ENCODE peak calls at places on chromosomes 11 and 22, in eight cellular contexts. One of them, this sample, is unnamed.

GRCh38 chr11:112783945-112784322 is 177.3 kb upstream of the NCAM1 start:
- DNase-seq in stimulated activated CD8-positive, alpha-beta memory T cell treated with anti-CD3 and anti-CD28 coated beads, Interleukin-7, amount 100 ng/mL, for 1 hour: no peak
- DNase-seq in HFF-Myc: no peak
- DNase-seq in H54: no peak
- DNase-seq in NAMALWA: no peak
- DNase-seq in activated naive CD8-positive, alpha-beta T cell treated with anti-CD3 and anti-CD28 coated beads, Interleukin-2, amount 50 U/mL, for 24 hours: no peak
- DNase-seq in stimulated activated CD4-positive, alpha-beta T cell treated with anti-CD3 and anti-CD28 coated beads, Interleukin-15, amount 100 ng/mL, for 1 hour: no peak
- DNase-seq in NCI-H1105 treated with DMSO at 0.1 percent for 48 hours: no peak
- DNase-seq in this sample: no peak

GRCh38 chr11:112655386-112655785 is 305.8 kb upstream of the NCAM1 start:
- DNase-seq in stimulated activated CD4-positive, alpha-beta T cell treated with anti-CD3 and anti-CD28 coated beads, Interleukin-15, amount 100 ng/mL, for 1 hour: no peak
- DNase-seq in H54: no peak
- DNase-seq in HFF-Myc: peak; percentile 15
- DNase-seq in activated naive CD8-positive, alpha-beta T cell treated with anti-CD3 and anti-CD28 coated beads, Interleukin-2, amount 50 U/mL, for 24 hours: no peak
- DNase-seq in stimulated activated CD8-positive, alpha-beta memory T cell treated with anti-CD3 and anti-CD28 coated beads, Interleukin-7, amount 100 ng/mL, for 1 hour: no peak
- DNase-seq in NAMALWA: no peak
- DNase-seq in NCI-H1105 treated with DMSO at 0.1 percent for 48 hours: peak; percentile 10
- DNase-seq in this sample: no peak

GRCh38 chr22:49052560-49052959 is 775.1 kb downstream of the BRD1 start:
- DNase-seq in NAMALWA: no peak
- DNase-seq in stimulated activated CD4-positive, alpha-beta T cell treated with anti-CD3 and anti-CD28 coated beads, Interleukin-15, amount 100 ng/mL, for 1 hour: no peak
- DNase-seq in H54: no peak
- DNase-seq in stimulated activated CD8-positive, alpha-beta memory T cell treated with anti-CD3 and anti-CD28 coated beads, Interleukin-7, amount 100 ng/mL, for 1 hour: no peak
- DNase-seq in HFF-Myc: no peak
- DNase-seq in NCI-H1105 treated with DMSO at 0.1 percent for 48 hours: no peak
- DNase-seq in activated naive CD8-positive, alpha-beta T cell treated with anti-CD3 and anti-CD28 coated beads, Interleukin-2, amount 50 U/mL, for 24 hours: no peak
- DNase-seq in this sample: no peak

GRCh38 chr22:45784357-45785277 is 113.0 kb downstream of the ATXN10 start:
- DNase-seq in activated naive CD8-positive, alpha-beta T cell treated with anti-CD3 and anti-CD28 coated beads, Interleukin-2, amount 50 U/mL, for 24 hours: no peak
- DNase-seq in HFF-Myc: no peak
- DNase-seq in NCI-H1105 treated with DMSO at 0.1 percent for 48 hours: no peak
- DNase-seq in H54: no peak
- DNase-seq in stimulated activated CD4-positive, alpha-beta T cell treated with anti-CD3 and anti-CD28 coated beads, Interleukin-15, amount 100 ng/mL, for 1 hour: no peak
- DNase-seq in stimulated activated CD8-positive, alpha-beta memory T cell treated with anti-CD3 and anti-CD28 coated beads, Interleukin-7, amount 100 ng/mL, for 1 hour: no peak
- DNase-seq in NAMALWA: peak; percentile 56
- DNase-seq in this sample: no peak

GRCh38 chr11:125285844-125286243 is 121.3 kb downstream of the PKNOX2 start:
- DNase-seq in stimulated activated CD4-positive, alpha-beta T cell treated with anti-CD3 and anti-CD28 coated beads, Interleukin-15, amount 100 ng/mL, for 1 hour: no peak
- DNase-seq in NAMALWA: no peak
- DNase-seq in activated naive CD8-positive, alpha-beta T cell treated with anti-CD3 and anti-CD28 coated beads, Interleukin-2, amount 50 U/mL, for 24 hours: no peak
- DNase-seq in HFF-Myc: no peak
- DNase-seq in stimulated activated CD8-positive, alpha-beta memory T cell treated with anti-CD3 and anti-CD28 coated beads, Interleukin-7, amount 100 ng/mL, for 1 hour: no peak
- DNase-seq in NCI-H1105 treated with DMSO at 0.1 percent for 48 hours: no peak
- DNase-seq in H54: no peak
- DNase-seq in this sample: no peak

GRCh38 chr22:28711341-28711740 is 30.3 kb downstream of the CHEK2 start:
- DNase-seq in stimulated activated CD4-positive, alpha-beta T cell treated with anti-CD3 and anti-CD28 coated beads, Interleukin-15, amount 100 ng/mL, for 1 hour: no peak
- DNase-seq in NCI-H1105 treated with DMSO at 0.1 percent for 48 hours: no peak
- DNase-seq in HFF-Myc: no peak
- DNase-seq in H54: no peak
- DNase-seq in activated naive CD8-positive, alpha-beta T cell treated with anti-CD3 and anti-CD28 coated beads, Interleukin-2, amount 50 U/mL, for 24 hours: no peak
- DNase-seq in NAMALWA: no peak
- DNase-seq in stimulated activated CD8-positive, alpha-beta memory T cell treated with anti-CD3 and anti-CD28 coated beads, Interleukin-7, amount 100 ng/mL, for 1 hour: no peak
- DNase-seq in this sample: no peak

GRCh38 chr22:45211848-45212247 is 28.8 kb downstream of the KIAA0930 start:
- DNase-seq in activated naive CD8-positive, alpha-beta T cell treated with anti-CD3 and anti-CD28 coated beads, Interleukin-2, amount 50 U/mL, for 24 hours: no peak
- DNase-seq in stimulated activated CD8-positive, alpha-beta memory T cell treated with anti-CD3 and anti-CD28 coated beads, Interleukin-7, amount 100 ng/mL, for 1 hour: no peak
- DNase-seq in NCI-H1105 treated with DMSO at 0.1 percent for 48 hours: no peak
- DNase-seq in H54: peak; percentile 37
- DNase-seq in HFF-Myc: no peak
- DNase-seq in stimulated activated CD4-positive, alpha-beta T cell treated with anti-CD3 and anti-CD28 coated beads, Interleukin-15, amount 100 ng/mL, for 1 hour: no peak
- DNase-seq in NAMALWA: no peak
- DNase-seq in this sample: no peak

GRCh38 chr11:73259406-73260126 is 12.6 kb upstream of the P2RY6 start:
- DNase-seq in NAMALWA: no peak
- DNase-seq in NCI-H1105 treated with DMSO at 0.1 percent for 48 hours: no peak
- DNase-seq in activated naive CD8-positive, alpha-beta T cell treated with anti-CD3 and anti-CD28 coated beads, Interleukin-2, amount 50 U/mL, for 24 hours: no peak
- DNase-seq in HFF-Myc: no peak
- DNase-seq in H54: no peak
- DNase-seq in stimulated activated CD4-positive, alpha-beta T cell treated with anti-CD3 and anti-CD28 coated beads, Interleukin-15, amount 100 ng/mL, for 1 hour: no peak
- DNase-seq in stimulated activated CD8-positive, alpha-beta memory T cell treated with anti-CD3 and anti-CD28 coated beads, Interleukin-7, amount 100 ng/mL, for 1 hour: no peak
- DNase-seq in this sample: no peak

GRCh38 chr22:45919504-45920286 is 57.3 kb downstream of the WNT7B start:
- DNase-seq in stimulated activated CD8-positive, alpha-beta memory T cell treated with anti-CD3 and anti-CD28 coated beads, Interleukin-7, amount 100 ng/mL, for 1 hour: no peak
- DNase-seq in H54: no peak
- DNase-seq in activated naive CD8-positive, alpha-beta T cell treated with anti-CD3 and anti-CD28 coated beads, Interleukin-2, amount 50 U/mL, for 24 hours: no peak
- DNase-seq in stimulated activated CD4-positive, alpha-beta T cell treated with anti-CD3 and anti-CD28 coated beads, Interleukin-15, amount 100 ng/mL, for 1 hour: no peak
- DNase-seq in NAMALWA: no peak
- DNase-seq in NCI-H1105 treated with DMSO at 0.1 percent for 48 hours: no peak
- DNase-seq in HFF-Myc: no peak
- DNase-seq in this sample: no peak

GRCh38 chr11:72626637-72626936 is 47.6 kb downstream of the PDE2A start:
- DNase-seq in stimulated activated CD8-positive, alpha-beta memory T cell treated with anti-CD3 and anti-CD28 coated beads, Interleukin-7, amount 100 ng/mL, for 1 hour: no peak
- DNase-seq in HFF-Myc: no peak
- DNase-seq in H54: no peak
- DNase-seq in NAMALWA: no peak
- DNase-seq in NCI-H1105 treated with DMSO at 0.1 percent for 48 hours: no peak
- DNase-seq in activated naive CD8-positive, alpha-beta T cell treated with anti-CD3 and anti-CD28 coated beads, Interleukin-2, amount 50 U/mL, for 24 hours: no peak
- DNase-seq in stimulated activated CD4-positive, alpha-beta T cell treated with anti-CD3 and anti-CD28 coated beads, Interleukin-15, amount 100 ng/mL, for 1 hour: no peak
- DNase-seq in this sample: no peak

GRCh38 chr11:65650547-65651338 is 12.0 kb downstream of the RELA start:
- DNase-seq in NCI-H1105 treated with DMSO at 0.1 percent for 48 hours: no peak
- DNase-seq in stimulated activated CD4-positive, alpha-beta T cell treated with anti-CD3 and anti-CD28 coated beads, Interleukin-15, amount 100 ng/mL, for 1 hour: no peak
- DNase-seq in stimulated activated CD8-positive, alpha-beta memory T cell treated with anti-CD3 and anti-CD28 coated beads, Interleukin-7, amount 100 ng/mL, for 1 hour: no peak
- DNase-seq in H54: no peak
- DNase-seq in NAMALWA: no peak
- DNase-seq in HFF-Myc: no peak
- DNase-seq in activated naive CD8-positive, alpha-beta T cell treated with anti-CD3 and anti-CD28 coated beads, Interleukin-2, amount 50 U/mL, for 24 hours: no peak
- DNase-seq in this sample: no peak

GRCh38 chr11:117908261-117908895 is 20.8 kb downstream of the TMPRSS13 start:
- DNase-seq in H54: no peak
- DNase-seq in HFF-Myc: no peak
- DNase-seq in stimulated activated CD8-positive, alpha-beta memory T cell treated with anti-CD3 and anti-CD28 coated beads, Interleukin-7, amount 100 ng/mL, for 1 hour: no peak
- DNase-seq in stimulated activated CD4-positive, alpha-beta T cell treated with anti-CD3 and anti-CD28 coated beads, Interleukin-15, amount 100 ng/mL, for 1 hour: no peak
- DNase-seq in NCI-H1105 treated with DMSO at 0.1 percent for 48 hours: no peak
- DNase-seq in activated naive CD8-positive, alpha-beta T cell treated with anti-CD3 and anti-CD28 coated beads, Interleukin-2, amount 50 U/mL, for 24 hours: no peak
- DNase-seq in NAMALWA: no peak
- DNase-seq in this sample: no peak

GRCh38 chr11:32137263-32137662 is 46.4 kb downstream of the RCN1 start:
- DNase-seq in NCI-H1105 treated with DMSO at 0.1 percent for 48 hours: no peak
- DNase-seq in activated naive CD8-positive, alpha-beta T cell treated with anti-CD3 and anti-CD28 coated beads, Interleukin-2, amount 50 U/mL, for 24 hours: no peak
- DNase-seq in stimulated activated CD4-positive, alpha-beta T cell treated with anti-CD3 and anti-CD28 coated beads, Interleukin-15, amount 100 ng/mL, for 1 hour: no peak
- DNase-seq in NAMALWA: no peak
- DNase-seq in HFF-Myc: peak; percentile 40
- DNase-seq in H54: peak; percentile 59
- DNase-seq in stimulated activated CD8-positive, alpha-beta memory T cell treated with anti-CD3 and anti-CD28 coated beads, Interleukin-7, amount 100 ng/mL, for 1 hour: no peak
- DNase-seq in this sample: peak; percentile 86

GRCh38 chr11:115298613-115299012 is 205.6 kb downstream of the CADM1 start:
- DNase-seq in H54: no peak
- DNase-seq in NAMALWA: no peak
- DNase-seq in stimulated activated CD8-positive, alpha-beta memory T cell treated with anti-CD3 and anti-CD28 coated beads, Interleukin-7, amount 100 ng/mL, for 1 hour: no peak
- DNase-seq in stimulated activated CD4-positive, alpha-beta T cell treated with anti-CD3 and anti-CD28 coated beads, Interleukin-15, amount 100 ng/mL, for 1 hour: no peak
- DNase-seq in HFF-Myc: no peak
- DNase-seq in activated naive CD8-positive, alpha-beta T cell treated with anti-CD3 and anti-CD28 coated beads, Interleukin-2, amount 50 U/mL, for 24 hours: no peak
- DNase-seq in NCI-H1105 treated with DMSO at 0.1 percent for 48 hours: peak; percentile 56
- DNase-seq in this sample: no peak

GRCh38 chr11:102592634-102593581 is 32.2 kb downstream of the MMP20 start:
- DNase-seq in NAMALWA: peak; percentile 60
- DNase-seq in activated naive CD8-positive, alpha-beta T cell treated with anti-CD3 and anti-CD28 coated beads, Interleukin-2, amount 50 U/mL, for 24 hours: no peak
- DNase-seq in stimulated activated CD4-positive, alpha-beta T cell treated with anti-CD3 and anti-CD28 coated beads, Interleukin-15, amount 100 ng/mL, for 1 hour: no peak
- DNase-seq in HFF-Myc: no peak
- DNase-seq in H54: no peak
- DNase-seq in NCI-H1105 treated with DMSO at 0.1 percent for 48 hours: no peak
- DNase-seq in stimulated activated CD8-positive, alpha-beta memory T cell treated with anti-CD3 and anti-CD28 coated beads, Interleukin-7, amount 100 ng/mL, for 1 hour: no peak
- DNase-seq in this sample: no peak

GRCh38 chr11:6556139-6556949 is 47.1 kb downstream of the RRP8 start:
- DNase-seq in activated naive CD8-positive, alpha-beta T cell treated with anti-CD3 and anti-CD28 coated beads, Interleukin-2, amount 50 U/mL, for 24 hours: no peak
- DNase-seq in H54: no peak
- DNase-seq in HFF-Myc: no peak
- DNase-seq in stimulated activated CD4-positive, alpha-beta T cell treated with anti-CD3 and anti-CD28 coated beads, Interleukin-15, amount 100 ng/mL, for 1 hour: no peak
- DNase-seq in NAMALWA: no peak
- DNase-seq in NCI-H1105 treated with DMSO at 0.1 percent for 48 hours: no peak
- DNase-seq in stimulated activated CD8-positive, alpha-beta memory T cell treated with anti-CD3 and anti-CD28 coated beads, Interleukin-7, amount 100 ng/mL, for 1 hour: no peak
- DNase-seq in this sample: no peak

GRCh38 chr11:32884770-32885384 is 7.7 kb upstream of the QSER1 start:
- DNase-seq in NCI-H1105 treated with DMSO at 0.1 percent for 48 hours: no peak
- DNase-seq in stimulated activated CD4-positive, alpha-beta T cell treated with anti-CD3 and anti-CD28 coated beads, Interleukin-15, amount 100 ng/mL, for 1 hour: no peak
- DNase-seq in NAMALWA: peak; percentile 42
- DNase-seq in activated naive CD8-positive, alpha-beta T cell treated with anti-CD3 and anti-CD28 coated beads, Interleukin-2, amount 50 U/mL, for 24 hours: no peak
- DNase-seq in HFF-Myc: no peak
- DNase-seq in stimulated activated CD8-positive, alpha-beta memory T cell treated with anti-CD3 and anti-CD28 coated beads, Interleukin-7, amount 100 ng/mL, for 1 hour: no peak
- DNase-seq in H54: no peak
- DNase-seq in this sample: no peak

GRCh38 chr22:46047226-46047625 is 70.3 kb upstream of the WNT7B start:
- DNase-seq in NCI-H1105 treated with DMSO at 0.1 percent for 48 hours: no peak
- DNase-seq in stimulated activated CD4-positive, alpha-beta T cell treated with anti-CD3 and anti-CD28 coated beads, Interleukin-15, amount 100 ng/mL, for 1 hour: no peak
- DNase-seq in stimulated activated CD8-positive, alpha-beta memory T cell treated with anti-CD3 and anti-CD28 coated beads, Interleukin-7, amount 100 ng/mL, for 1 hour: no peak
- DNase-seq in activated naive CD8-positive, alpha-beta T cell treated with anti-CD3 and anti-CD28 coated beads, Interleukin-2, amount 50 U/mL, for 24 hours: no peak
- DNase-seq in HFF-Myc: no peak
- DNase-seq in H54: no peak
- DNase-seq in NAMALWA: no peak
- DNase-seq in this sample: no peak

GRCh38 chr11:72423840-72424239 is 10.5 kb downstream of the CLPB start:
- DNase-seq in NAMALWA: no peak
- DNase-seq in stimulated activated CD8-positive, alpha-beta memory T cell treated with anti-CD3 and anti-CD28 coated beads, Interleukin-7, amount 100 ng/mL, for 1 hour: no peak
- DNase-seq in activated naive CD8-positive, alpha-beta T cell treated with anti-CD3 and anti-CD28 coated beads, Interleukin-2, amount 50 U/mL, for 24 hours: no peak
- DNase-seq in NCI-H1105 treated with DMSO at 0.1 percent for 48 hours: no peak
- DNase-seq in HFF-Myc: no peak
- DNase-seq in stimulated activated CD4-positive, alpha-beta T cell treated with anti-CD3 and anti-CD28 coated beads, Interleukin-15, amount 100 ng/mL, for 1 hour: no peak
- DNase-seq in H54: no peak
- DNase-seq in this sample: no peak

GRCh38 chr11:126265801-126266200 is 2.9 kb downstream of the SRPRA start:
- DNase-seq in stimulated activated CD4-positive, alpha-beta T cell treated with anti-CD3 and anti-CD28 coated beads, Interleukin-15, amount 100 ng/mL, for 1 hour: no peak
- DNase-seq in NCI-H1105 treated with DMSO at 0.1 percent for 48 hours: no peak
- DNase-seq in H54: no peak
- DNase-seq in NAMALWA: peak; percentile 31
- DNase-seq in stimulated activated CD8-positive, alpha-beta memory T cell treated with anti-CD3 and anti-CD28 coated beads, Interleukin-7, amount 100 ng/mL, for 1 hour: no peak
- DNase-seq in HFF-Myc: no peak
- DNase-seq in activated naive CD8-positive, alpha-beta T cell treated with anti-CD3 and anti-CD28 coated beads, Interleukin-2, amount 50 U/mL, for 24 hours: no peak
- DNase-seq in this sample: no peak

GRCh38 chr11:45671246-45672171 is 6.1 kb upstream of the CHST1 start:
- DNase-seq in activated naive CD8-positive, alpha-beta T cell treated with anti-CD3 and anti-CD28 coated beads, Interleukin-2, amount 50 U/mL, for 24 hours: no peak
- DNase-seq in stimulated activated CD8-positive, alpha-beta memory T cell treated with anti-CD3 and anti-CD28 coated beads, Interleukin-7, amount 100 ng/mL, for 1 hour: no peak
- DNase-seq in NCI-H1105 treated with DMSO at 0.1 percent for 48 hours: no peak
- DNase-seq in stimulated activated CD4-positive, alpha-beta T cell treated with anti-CD3 and anti-CD28 coated beads, Interleukin-15, amount 100 ng/mL, for 1 hour: no peak
- DNase-seq in H54: no peak
- DNase-seq in NAMALWA: no peak
- DNase-seq in HFF-Myc: no peak
- DNase-seq in this sample: no peak

GRCh38 chr11:12540075-12540685 is 134.0 kb upstream of the TEAD1 start:
- DNase-seq in stimulated activated CD8-positive, alpha-beta memory T cell treated with anti-CD3 and anti-CD28 coated beads, Interleukin-7, amount 100 ng/mL, for 1 hour: no peak
- DNase-seq in NAMALWA: no peak
- DNase-seq in H54: peak; percentile 20
- DNase-seq in HFF-Myc: no peak
- DNase-seq in NCI-H1105 treated with DMSO at 0.1 percent for 48 hours: no peak
- DNase-seq in stimulated activated CD4-positive, alpha-beta T cell treated with anti-CD3 and anti-CD28 coated beads, Interleukin-15, amount 100 ng/mL, for 1 hour: no peak
- DNase-seq in activated naive CD8-positive, alpha-beta T cell treated with anti-CD3 and anti-CD28 coated beads, Interleukin-2, amount 50 U/mL, for 24 hours: no peak
- DNase-seq in this sample: no peak

GRCh38 chr11:74559110-74559933 is 33.1 kb upstream of the POLD3 start:
- DNase-seq in NAMALWA: no peak
- DNase-seq in HFF-Myc: no peak
- DNase-seq in activated naive CD8-positive, alpha-beta T cell treated with anti-CD3 and anti-CD28 coated beads, Interleukin-2, amount 50 U/mL, for 24 hours: no peak
- DNase-seq in stimulated activated CD4-positive, alpha-beta T cell treated with anti-CD3 and anti-CD28 coated beads, Interleukin-15, amount 100 ng/mL, for 1 hour: no peak
- DNase-seq in stimulated activated CD8-positive, alpha-beta memory T cell treated with anti-CD3 and anti-CD28 coated beads, Interleukin-7, amount 100 ng/mL, for 1 hour: no peak
- DNase-seq in NCI-H1105 treated with DMSO at 0.1 percent for 48 hours: no peak
- DNase-seq in H54: no peak
- DNase-seq in this sample: peak; percentile 57

GRCh38 chr22:22692707-22693530 is 48.5 kb downstream of the GGTLC2 start:
- DNase-seq in stimulated activated CD8-positive, alpha-beta memory T cell treated with anti-CD3 and anti-CD28 coated beads, Interleukin-7, amount 100 ng/mL, for 1 hour: peak; percentile 49
- DNase-seq in HFF-Myc: no peak
- DNase-seq in NCI-H1105 treated with DMSO at 0.1 percent for 48 hours: peak; percentile 51
- DNase-seq in H54: no peak
- DNase-seq in NAMALWA: peak; percentile 70
- DNase-seq in activated naive CD8-positive, alpha-beta T cell treated with anti-CD3 and anti-CD28 coated beads, Interleukin-2, amount 50 U/mL, for 24 hours: peak; percentile 69
- DNase-seq in stimulated activated CD4-positive, alpha-beta T cell treated with anti-CD3 and anti-CD28 coated beads, Interleukin-15, amount 100 ng/mL, for 1 hour: peak; percentile 29
- DNase-seq in this sample: peak; percentile 13

GRCh38 chr22:30178180-30179126 is 68.1 kb downstream of the LIF start:
- DNase-seq in NAMALWA: no peak
- DNase-seq in activated naive CD8-positive, alpha-beta T cell treated with anti-CD3 and anti-CD28 coated beads, Interleukin-2, amount 50 U/mL, for 24 hours: peak; percentile 55
- DNase-seq in NCI-H1105 treated with DMSO at 0.1 percent for 48 hours: no peak
- DNase-seq in HFF-Myc: no peak
- DNase-seq in H54: no peak
- DNase-seq in stimulated activated CD4-positive, alpha-beta T cell treated with anti-CD3 and anti-CD28 coated beads, Interleukin-15, amount 100 ng/mL, for 1 hour: peak; percentile 12
- DNase-seq in stimulated activated CD8-positive, alpha-beta memory T cell treated with anti-CD3 and anti-CD28 coated beads, Interleukin-7, amount 100 ng/mL, for 1 hour: no peak
- DNase-seq in this sample: no peak

GRCh38 chr11:75352417-75353206 is 1.2 kb upstream of the ARRB1 start:
- DNase-seq in NAMALWA: no peak
- DNase-seq in H54: no peak
- DNase-seq in HFF-Myc: no peak
- DNase-seq in stimulated activated CD8-positive, alpha-beta memory T cell treated with anti-CD3 and anti-CD28 coated beads, Interleukin-7, amount 100 ng/mL, for 1 hour: no peak
- DNase-seq in stimulated activated CD4-positive, alpha-beta T cell treated with anti-CD3 and anti-CD28 coated beads, Interleukin-15, amount 100 ng/mL, for 1 hour: no peak
- DNase-seq in activated naive CD8-positive, alpha-beta T cell treated with anti-CD3 and anti-CD28 coated beads, Interleukin-2, amount 50 U/mL, for 24 hours: no peak
- DNase-seq in NCI-H1105 treated with DMSO at 0.1 percent for 48 hours: peak; percentile 90
- DNase-seq in this sample: no peak

GRCh38 chr22:47515384-47516125 is 753.1 kb downstream of the TBC1D22A start:
- DNase-seq in activated naive CD8-positive, alpha-beta T cell treated with anti-CD3 and anti-CD28 coated beads, Interleukin-2, amount 50 U/mL, for 24 hours: no peak
- DNase-seq in stimulated activated CD4-positive, alpha-beta T cell treated with anti-CD3 and anti-CD28 coated beads, Interleukin-15, amount 100 ng/mL, for 1 hour: no peak
- DNase-seq in HFF-Myc: no peak
- DNase-seq in NCI-H1105 treated with DMSO at 0.1 percent for 48 hours: no peak
- DNase-seq in H54: no peak
- DNase-seq in stimulated activated CD8-positive, alpha-beta memory T cell treated with anti-CD3 and anti-CD28 coated beads, Interleukin-7, amount 100 ng/mL, for 1 hour: no peak
- DNase-seq in NAMALWA: peak; percentile 4
- DNase-seq in this sample: no peak

GRCh38 chr11:125079878-125080530 is 16.9 kb downstream of the SLC37A2 start:
- DNase-seq in stimulated activated CD4-positive, alpha-beta T cell treated with anti-CD3 and anti-CD28 coated beads, Interleukin-15, amount 100 ng/mL, for 1 hour: no peak
- DNase-seq in stimulated activated CD8-positive, alpha-beta memory T cell treated with anti-CD3 and anti-CD28 coated beads, Interleukin-7, amount 100 ng/mL, for 1 hour: no peak
- DNase-seq in activated naive CD8-positive, alpha-beta T cell treated with anti-CD3 and anti-CD28 coated beads, Interleukin-2, amount 50 U/mL, for 24 hours: no peak
- DNase-seq in NAMALWA: no peak
- DNase-seq in H54: no peak
- DNase-seq in NCI-H1105 treated with DMSO at 0.1 percent for 48 hours: no peak
- DNase-seq in HFF-Myc: no peak
- DNase-seq in this sample: no peak

GRCh38 chr11:93248602-93249001 is 50.8 kb upstream of the SLC36A4 start:
- DNase-seq in stimulated activated CD4-positive, alpha-beta T cell treated with anti-CD3 and anti-CD28 coated beads, Interleukin-15, amount 100 ng/mL, for 1 hour: no peak
- DNase-seq in NAMALWA: peak; percentile 23
- DNase-seq in NCI-H1105 treated with DMSO at 0.1 percent for 48 hours: peak; percentile 13
- DNase-seq in stimulated activated CD8-positive, alpha-beta memory T cell treated with anti-CD3 and anti-CD28 coated beads, Interleukin-7, amount 100 ng/mL, for 1 hour: no peak
- DNase-seq in activated naive CD8-positive, alpha-beta T cell treated with anti-CD3 and anti-CD28 coated beads, Interleukin-2, amount 50 U/mL, for 24 hours: no peak
- DNase-seq in HFF-Myc: no peak
- DNase-seq in H54: no peak
- DNase-seq in this sample: no peak

GRCh38 chr11:45756384-45757010 is 48.5 kb upstream of the SLC35C1 start:
- DNase-seq in NAMALWA: no peak
- DNase-seq in stimulated activated CD4-positive, alpha-beta T cell treated with anti-CD3 and anti-CD28 coated beads, Interleukin-15, amount 100 ng/mL, for 1 hour: no peak
- DNase-seq in HFF-Myc: no peak
- DNase-seq in NCI-H1105 treated with DMSO at 0.1 percent for 48 hours: no peak
- DNase-seq in activated naive CD8-positive, alpha-beta T cell treated with anti-CD3 and anti-CD28 coated beads, Interleukin-2, amount 50 U/mL, for 24 hours: no peak
- DNase-seq in H54: no peak
- DNase-seq in stimulated activated CD8-positive, alpha-beta memory T cell treated with anti-CD3 and anti-CD28 coated beads, Interleukin-7, amount 100 ng/mL, for 1 hour: no peak
- DNase-seq in this sample: no peak

GRCh38 chr22:37237371-37238268 is 6.4 kb downstream of the RAC2 start:
- DNase-seq in NAMALWA: no peak
- DNase-seq in activated naive CD8-positive, alpha-beta T cell treated with anti-CD3 and anti-CD28 coated beads, Interleukin-2, amount 50 U/mL, for 24 hours: peak; percentile 8
- DNase-seq in NCI-H1105 treated with DMSO at 0.1 percent for 48 hours: no peak
- DNase-seq in stimulated activated CD4-positive, alpha-beta T cell treated with anti-CD3 and anti-CD28 coated beads, Interleukin-15, amount 100 ng/mL, for 1 hour: no peak
- DNase-seq in stimulated activated CD8-positive, alpha-beta memory T cell treated with anti-CD3 and anti-CD28 coated beads, Interleukin-7, amount 100 ng/mL, for 1 hour: no peak
- DNase-seq in HFF-Myc: no peak
- DNase-seq in H54: no peak
- DNase-seq in this sample: no peak

GRCh38 chr11:40170076-40170475 is 1289.4 kb downstream of the LRRC4C start:
- DNase-seq in NCI-H1105 treated with DMSO at 0.1 percent for 48 hours: no peak
- DNase-seq in activated naive CD8-positive, alpha-beta T cell treated with anti-CD3 and anti-CD28 coated beads, Interleukin-2, amount 50 U/mL, for 24 hours: no peak
- DNase-seq in NAMALWA: no peak
- DNase-seq in stimulated activated CD4-positive, alpha-beta T cell treated with anti-CD3 and anti-CD28 coated beads, Interleukin-15, amount 100 ng/mL, for 1 hour: no peak
- DNase-seq in stimulated activated CD8-positive, alpha-beta memory T cell treated with anti-CD3 and anti-CD28 coated beads, Interleukin-7, amount 100 ng/mL, for 1 hour: no peak
- DNase-seq in HFF-Myc: no peak
- DNase-seq in H54: no peak
- DNase-seq in this sample: no peak

GRCh38 chr11:34784318-34784841 is 131.8 kb downstream of the APIP start:
- DNase-seq in H54: no peak
- DNase-seq in stimulated activated CD4-positive, alpha-beta T cell treated with anti-CD3 and anti-CD28 coated beads, Interleukin-15, amount 100 ng/mL, for 1 hour: no peak
- DNase-seq in stimulated activated CD8-positive, alpha-beta memory T cell treated with anti-CD3 and anti-CD28 coated beads, Interleukin-7, amount 100 ng/mL, for 1 hour: no peak
- DNase-seq in NAMALWA: no peak
- DNase-seq in activated naive CD8-positive, alpha-beta T cell treated with anti-CD3 and anti-CD28 coated beads, Interleukin-2, amount 50 U/mL, for 24 hours: no peak
- DNase-seq in HFF-Myc: no peak
- DNase-seq in NCI-H1105 treated with DMSO at 0.1 percent for 48 hours: no peak
- DNase-seq in this sample: no peak

GRCh38 chr11:45457649-45458048 is 171.5 kb upstream of the SYT13 start:
- DNase-seq in NCI-H1105 treated with DMSO at 0.1 percent for 48 hours: no peak
- DNase-seq in H54: no peak
- DNase-seq in HFF-Myc: no peak
- DNase-seq in activated naive CD8-positive, alpha-beta T cell treated with anti-CD3 and anti-CD28 coated beads, Interleukin-2, amount 50 U/mL, for 24 hours: no peak
- DNase-seq in NAMALWA: no peak
- DNase-seq in stimulated activated CD8-positive, alpha-beta memory T cell treated with anti-CD3 and anti-CD28 coated beads, Interleukin-7, amount 100 ng/mL, for 1 hour: no peak
- DNase-seq in stimulated activated CD4-positive, alpha-beta T cell treated with anti-CD3 and anti-CD28 coated beads, Interleukin-15, amount 100 ng/mL, for 1 hour: no peak
- DNase-seq in this sample: no peak